ENCODE peak calls at places on chromosomes 11 and 22, in nine cellular contexts. Z, C, I, B, V, W, M, U and D are unnamed samples.

GRCh38 chr11:83403990-83404389 is 117.8 kb upstream of the CCDC90B start:
- DNase-seq in Z (no peak), C (no peak), I (no peak), B (no peak), V (no peak), W (no peak), M (no peak), U (no peak), D (no peak)

GRCh38 chr22:48782817-48783511 is 1044.7 kb downstream of the BRD1 start:
- DNase-seq in Z (no peak), C (no peak), I (no peak), B (no peak), V (peak; percentile 2), W (no peak), M (no peak), U (no peak), D (no peak)

GRCh38 chr22:37843746-37844089 is 416 bp downstream of the ANKRD54 start:
- DNase-seq in Z (no peak), C (no peak), I (no peak), B (peak; percentile 84), V (peak; percentile 49), W (no peak), M (peak; percentile 80), U (peak; percentile 47), D (no peak)

GRCh38 chr11:81497202-81497804 is 1236.4 kb downstream of the FAM181B start:
- DNase-seq in Z (no peak), C (no peak), I (no peak), B (no peak), V (no peak), W (no peak), M (no peak), U (no peak), D (no peak)

GRCh38 chr22:29343313-29343805 is 27.9 kb upstream of the RASL10A start:
- DNase-seq in Z (no peak), C (no peak), I (no peak), B (peak; percentile 94), V (no peak), W (no peak), M (no peak), U (peak; percentile 73), D (peak; percentile 75)

GRCh38 chr11:102186836-102187235 is 76.6 kb downstream of the YAP1 start:
- DNase-seq in Z (peak; percentile 77), C (no peak), I (no peak), B (no peak), V (no peak), W (no peak), M (no peak), U (no peak), D (no peak)

GRCh38 chr11:14026961-14027360 is 64.4 kb downstream of the SPON1 start:
- DNase-seq in Z (no peak), C (no peak), I (no peak), B (no peak), V (no peak), W (no peak), M (no peak), U (peak; percentile 20), D (no peak)

GRCh38 chr22:27032121-27032761 is 374.9 kb downstream of the MIAT start:
- DNase-seq in Z (no peak), C (no peak), I (peak; percentile 33), B (peak; percentile 85), V (no peak), W (no peak), M (no peak), U (no peak), D (no peak)

GRCh38 chr11:118917488-118918127 is 8.1 kb downstream of the BCL9L start:
- DNase-seq in Z (peak; percentile 94), C (no peak), I (no peak), B (peak; percentile 80), V (peak; percentile 56), W (peak; percentile 64), M (peak; percentile 87), U (peak; percentile 68), D (peak; percentile 72)

GRCh38 chr11:118916842-118917388 is 8.8 kb downstream of the BCL9L start:
- DNase-seq in Z (peak; percentile 99), C (no peak), I (no peak), B (peak; percentile 80), V (no peak), W (no peak), M (peak; percentile 67), U (peak; percentile 75), D (no peak)

GRCh38 chr11:118918128-118918685 is 7.5 kb downstream of the BCL9L start:
- DNase-seq in Z (peak; percentile 99), C (no peak), I (no peak), B (peak; percentile 85), V (peak; percentile 54), W (peak; percentile 51), M (peak; percentile 94), U (peak; percentile 72), D (peak; percentile 74)

GRCh38 chr11:118921121-118921928 is 4.4 kb downstream of the BCL9L start:
- DNase-seq in Z (peak; percentile 91), C (no peak), I (no peak), B (peak; percentile 72), V (no peak), W (no peak), M (peak; percentile 74), U (peak; percentile 68), D (peak; percentile 80)

DNA sequence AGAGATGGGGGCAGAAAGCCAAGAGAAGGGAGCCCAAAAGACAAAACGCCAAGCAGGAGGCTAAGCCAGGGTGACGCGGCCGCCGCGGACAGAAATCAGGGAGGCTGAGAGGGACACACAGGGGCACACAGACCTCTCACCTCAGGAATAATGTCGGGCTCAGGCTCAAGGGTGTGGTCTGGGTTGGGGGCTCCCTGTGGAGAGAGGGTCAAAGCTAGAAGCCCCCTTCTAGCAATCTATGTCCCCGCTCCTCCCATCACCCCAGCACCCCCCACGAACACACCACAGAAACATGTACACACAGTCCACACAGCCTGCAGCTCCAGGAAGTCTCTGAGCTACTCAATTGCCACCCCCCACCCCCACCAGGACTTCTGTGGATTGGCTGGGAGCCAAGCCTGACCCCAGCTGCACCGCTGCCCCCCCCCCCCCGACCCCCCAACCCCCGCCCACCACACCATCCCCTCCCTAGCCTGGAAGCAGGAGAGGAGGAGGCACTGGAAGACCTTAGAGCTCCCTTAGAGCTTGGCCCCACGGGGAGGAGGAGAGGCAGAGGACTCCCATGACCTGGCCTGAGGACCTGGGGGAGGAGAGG is 6.9 kb downstream of the BCL9L start:
- DNase-seq in Z (peak; percentile 86), C (no peak), I (no peak), B (peak; percentile 65), V (peak; percentile 50), W (no peak), M (no peak), U (no peak), D (no peak)
- H3K4me1 ChIP-seq in Z (peaks cover 92% of the 10 kb centered on the region), C (peaks cover 99% of the 10 kb centered on the region), I (peaks cover 92% of the 10 kb centered on the region), B (peaks cover 90% of the 10 kb centered on the region), V (peaks cover 74% of the 10 kb centered on the region), W (peaks cover 82% of the 10 kb centered on the region), M (peaks cover 97% of the 10 kb centered on the region), U (peaks cover 98% of the 10 kb centered on the region), D (peaks cover 99% of the 10 kb centered on the region)

DNA sequence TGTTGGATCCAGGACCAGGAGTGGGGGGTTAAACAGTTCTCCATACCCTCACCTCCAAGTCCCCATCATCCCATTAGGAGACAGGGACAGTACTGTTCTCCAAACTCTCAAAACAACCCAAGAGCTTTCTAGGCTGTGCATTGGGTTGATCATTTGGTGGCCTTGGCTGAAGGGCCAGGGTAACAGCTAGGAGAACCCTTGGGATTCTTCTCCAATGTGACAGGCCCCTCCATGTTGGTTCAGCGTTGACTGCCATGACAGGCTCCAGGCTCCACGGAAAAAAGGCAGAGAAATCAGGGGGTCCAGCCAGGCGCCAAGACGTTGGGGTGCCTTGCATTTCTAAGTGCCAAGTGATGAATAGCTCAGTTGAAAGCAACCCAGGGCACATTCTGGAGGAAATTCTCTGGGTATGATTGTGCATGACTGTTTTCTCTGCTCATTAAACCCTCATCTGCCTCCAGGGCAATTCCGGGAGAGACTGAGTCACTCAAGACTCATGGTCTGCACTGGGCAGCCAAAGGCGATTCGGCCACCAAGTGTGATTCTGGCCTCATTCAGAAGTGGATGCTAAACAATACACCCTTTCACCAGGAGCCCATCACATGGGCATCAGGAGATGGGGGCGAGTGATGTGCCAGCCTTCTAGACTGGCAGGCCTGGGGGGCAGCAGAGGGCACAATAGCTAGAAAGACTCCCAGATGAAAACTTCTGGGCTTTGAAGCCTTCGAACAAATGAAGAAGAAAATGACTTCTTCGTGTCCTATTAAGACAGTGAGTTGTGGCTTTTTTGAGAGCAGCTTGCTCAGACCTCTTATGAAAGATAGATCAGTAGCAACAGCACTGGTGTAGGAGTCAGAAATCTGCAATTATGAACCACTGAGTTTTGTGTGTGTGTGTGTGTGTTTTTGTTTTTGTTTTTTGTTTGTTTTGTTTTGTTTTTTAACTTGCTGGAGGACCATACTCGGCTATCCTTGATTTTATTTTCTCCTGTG is 27.7 kb downstream of the CD44 start:
- DNase-seq in Z (no peak), C (no peak), I (no peak), B (no peak), V (peak; percentile 38), W (peak; percentile 40), M (peak; percentile 53), U (no peak), D (no peak)
- H3K4me1 ChIP-seq in Z (peaks cover 24% of the 10 kb centered on the region), C (peaks cover 53% of the 10 kb centered on the region), I (peaks cover 8% of the 10 kb centered on the region), B (peaks cover 54% of the 10 kb centered on the region), V (peaks cover 97% of the 10 kb centered on the region), W (peaks cover 97% of the 10 kb centered on the region), M (peaks cover 20% of the 10 kb centered on the region), U (peaks cover 39% of the 10 kb centered on the region), D (peaks cover 90% of the 10 kb centered on the region)

GRCh38 chr11:8772571-8772970 is 90.0 kb downstream of the RPL27A start:
- DNase-seq in Z (no peak), C (no peak), I (no peak), B (no peak), V (no peak), W (no peak), M (no peak), U (no peak), D (no peak)
- H3K4me1 ChIP-seq in Z (peaks cover 33% of the 10 kb centered on the region), C (peaks cover 44% of the 10 kb centered on the region), I (peaks cover 3% of the 10 kb centered on the region), B (peaks cover 25% of the 10 kb centered on the region), V (no peaks in the 10 kb centered on the region), W (no peaks in the 10 kb centered on the region), M (peaks cover 9% of the 10 kb centered on the region), U (peaks cover 96% of the 10 kb centered on the region), D (peaks cover 18% of the 10 kb centered on the region)

GRCh38 chr22:46097268-46097900 is 52.9 kb upstream of the PPARA start:
- DNase-seq in Z (no peak), C (no peak), I (no peak), B (peak; percentile 12), V (no peak), W (no peak), M (no peak), U (no peak), D (no peak)

GRCh38 chr22:46099740-46100139 is 50.6 kb upstream of the PPARA start:
- DNase-seq in Z (no peak), C (no peak), I (no peak), B (no peak), V (no peak), W (no peak), M (no peak), U (no peak), D (no peak)

GRCh38 chr22:46096706-46097230 is 53.6 kb upstream of the PPARA start:
- DNase-seq in Z (no peak), C (no peak), I (no peak), B (peak; percentile 72), V (no peak), W (no peak), M (no peak), U (no peak), D (no peak)

GRCh38 chr22:46100401-46101105 is 49.8 kb upstream of the PPARA start:
- DNase-seq in Z (no peak), C (no peak), I (no peak), B (peak; percentile 71), V (no peak), W (no peak), M (no peak), U (no peak), D (no peak)

DNA sequence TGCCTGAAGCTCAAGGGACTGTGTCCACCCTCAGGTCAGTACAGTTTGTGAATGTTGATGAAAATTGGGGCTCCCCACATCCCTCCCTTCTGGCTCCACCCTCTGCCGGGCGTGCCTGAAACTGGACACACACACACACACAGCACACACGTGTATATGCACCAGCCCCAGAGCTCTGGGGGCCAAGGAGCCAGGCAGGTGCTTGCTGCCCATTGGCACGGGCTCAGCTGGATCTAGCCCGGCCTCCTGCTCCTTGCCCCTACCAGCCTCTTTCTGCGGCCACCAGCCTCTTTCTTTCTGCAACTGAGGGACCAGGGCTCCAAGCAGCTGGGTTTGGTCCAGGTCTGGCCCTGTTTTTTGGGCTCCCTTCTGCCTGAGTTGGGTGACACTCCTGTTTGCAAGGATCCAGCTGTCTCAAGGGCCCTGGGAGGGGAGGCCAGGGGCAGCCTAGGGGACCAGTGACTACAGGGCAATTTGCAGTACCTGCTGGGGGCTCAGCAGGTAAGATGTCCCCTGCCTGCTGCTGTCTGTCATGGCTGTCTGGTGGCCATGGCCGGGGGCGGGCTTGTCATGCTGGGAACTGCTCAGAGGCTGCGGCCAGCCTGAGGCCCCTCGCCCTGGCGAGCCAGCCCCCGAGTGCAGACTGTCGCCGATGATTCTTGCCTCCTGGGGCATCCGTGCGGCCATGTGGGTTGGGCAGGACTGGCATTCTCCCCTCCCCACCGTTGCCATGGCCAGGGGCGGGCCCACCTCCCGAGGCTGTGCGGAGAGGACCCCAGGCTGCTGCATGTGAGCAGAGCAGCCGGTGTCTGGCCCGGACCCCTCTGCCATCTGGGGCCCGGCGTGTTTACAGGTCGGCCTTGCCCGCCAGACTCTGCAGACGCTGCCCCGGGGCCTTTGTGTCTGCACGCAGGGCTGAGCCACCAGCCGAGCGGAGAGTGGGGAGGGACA is 51.5 kb upstream of the PPARA start:
- DNase-seq in Z (no peak), C (no peak), I (no peak), B (peak; percentile 80), V (no peak), W (no peak), M (no peak), U (no peak), D (no peak)
- H3K4me1 ChIP-seq in Z (peaks cover 14% of the 10 kb centered on the region), C (peaks cover 21% of the 10 kb centered on the region), I (no peaks in the 10 kb centered on the region), B (peaks cover 34% of the 10 kb centered on the region), V (no peaks in the 10 kb centered on the region), W (no peaks in the 10 kb centered on the region), M (peaks cover 3% of the 10 kb centered on the region), U (peaks cover 99% of the 10 kb centered on the region), D (peaks cover 53% of the 10 kb centered on the region)